ENCODE peak calls at places on chromosomes 11 and 22, in seven cellular contexts. I is non-pigmented ciliary epithelial cell, N is iPS DF 19.7, M is mesothelial cell of epicardium, G is glutamatergic neuron, P is pancreas, A is left lung. L is an unnamed sample.

GRCh38 chr22:48084041-48084748 is 1321.7 kb downstream of the TBC1D22A start:
- DNase-seq in P (no peak), I (no peak), M (no peak), A (no peak), G (no peak), N (no peak), L (no peak)

GRCh38 chr11:74133416-74133815 is 37.4 kb downstream of the C2CD3 start:
- DNase-seq in G (no peak), I (no peak), M (no peak), N (no peak), P (no peak), A (no peak), L (no peak)

GRCh38 chr11:9206496-9206895 is 58.7 kb downstream of the DENND5A start:
- DNase-seq in I (peak), N (no peak), P (no peak), A (no peak), M (no peak), G (no peak), L (peak)

GRCh38 chr22:46663001-46663400 is 42.8 kb downstream of the GRAMD4 start:
- DNase-seq in P (no peak), M (no peak), I (no peak), N (no peak), A (no peak), G (no peak), L (no peak)

GRCh38 chr22:38531251-38531956 is 25.3 kb upstream of the DDX17 start:
- DNase-seq in M (no peak), A (no peak), I (no peak), P (no peak), N (no peak), G (no peak), L (peak)

GRCh38 chr11:126917531-126918204 is 82.9 kb downstream of the KIRREL3 start:
- DNase-seq in P (no peak), G (no peak), M (no peak), I (peak), A (no peak), N (no peak), L (peak)

GRCh38 chr11:44911031-44911814 is 39.5 kb downstream of the TP53I11 start:
- DNase-seq in I (peak), M (peak), G (peak), A (peak), P (peak), N (peak), L (peak)

GRCh38 chr11:76287227-76287626 is 80.9 kb upstream of the WNT11 start:
- DNase-seq in I (no peak), A (peak), N (no peak), P (no peak), M (no peak), G (no peak), L (no peak)

GRCh38 chr11:134069426-134069921 is 602 bp downstream of the JAM3 start:
- DNase-seq in P (no peak), N (no peak), G (peak), M (peak), A (peak), I (no peak), L (peak)

GRCh38 chr11:57761301-57762234 is at the start of gene CTNND1:
- DNase-seq in I (peak), M (peak), G (peak), P (peak), N (peak), A (no peak), L (peak)

GRCh38 chr11:10197091-10197490 is 96.9 kb downstream of the SBF2 start:
- DNase-seq in G (no peak), P (no peak), M (no peak), I (no peak), N (no peak), A (no peak), L (peak)

GRCh38 chr11:68051191-68052136 is 12.6 kb downstream of the TCIRG1 start:
- DNase-seq in I (no peak), A (peak), P (peak), G (no peak), N (no peak), M (no peak), L (no peak)

GRCh38 chr11:66386171-66387069 is 14.9 kb upstream of the SLC29A2 start:
- DNase-seq in A (no peak), I (peak), G (peak), M (peak), P (peak), N (no peak), L (peak)

GRCh38 chr11:114738954-114739353 is 60.6 kb downstream of the NXPE2 start:
- DNase-seq in N (no peak), G (peak), M (no peak), I (peak), P (peak), A (no peak), L (peak)

L was measured in adipocyte.